ENCODE peak calls at places on chromosomes 16 and 17, in five cellular contexts. K, F, T, M and L are unnamed samples. For H3K4me1, the result is how much of the 10 kb centered on the place peaks cover.

GRCh38 chr17:69812240-69812837 is 262.7 kb upstream of the KCNJ16 start:
- DNase-seq in K (no peak), F (no peak), T (no peak), M (no peak), L (no peak)

GRCh38 chr17:21039839-21040575 is 2.8 kb downstream of the USP22 start:
- DNase-seq in K (no peak), F (peak), T (no peak), M (no peak), L (peak)

GRCh38 chr17:38704645-38705522 is at the start of gene MLLT6:
- DNase-seq in K (peak), F (peak), T (peak), M (peak), L (peak)

GRCh38 chr16:31147574-31147973 is 2.3 kb downstream of the PRSS36 start:
- DNase-seq in K (no peak), F (no peak), T (no peak), M (no peak), L (no peak)

GRCh38 chr17:77279448-77280303 is 138.9 kb downstream of the SEC14L1 start:
- DNase-seq in K (no peak), F (no peak), T (no peak), M (no peak), L (peak)

GRCh38 chr17:45135978-45136791 is 698 bp downstream of the ACBD4 start:
- DNase-seq in K (peak), F (no peak), T (peak), M (peak), L (no peak)

GRCh38 chr17:9473716-9474115 is 101.9 kb downstream of the STX8 start:
- DNase-seq in K (no peak), F (no peak), T (no peak), M (no peak), L (no peak)

GRCh38 chr16:24734382-24734781 is 4.9 kb downstream of the TNRC6A start:
- DNase-seq in K (no peak), F (no peak), T (no peak), M (no peak), L (no peak)

GRCh38 chr17:65055708-65056638 is 567 bp downstream of the GNA13 start:
- DNase-seq in K (peak), F (peak), T (peak), M (peak), L (peak)

GRCh38 chr17:80029235-80029974 is 6.3 kb downstream of the TBC1D16 start:
- DNase-seq in K (no peak), F (no peak), T (peak), M (peak), L (no peak)

GRCh38 chr17:81066072-81066471 is 31.1 kb downstream of the BAIAP2 start:
- DNase-seq in K (no peak), F (no peak), T (no peak), M (no peak), L (no peak)

GRCh38 chr17:77295410-77295809 is 154.6 kb downstream of the SEC14L1 start:
- DNase-seq in K (no peak), F (no peak), T (no peak), M (no peak), L (no peak)

GRCh38 chr16:70770291-70770967 is 30.5 kb downstream of the VAC14 start:
- DNase-seq in K (no peak), F (no peak), T (no peak), M (no peak), L (peak)

GRCh38 chr16:27678955-27679354 is 129.0 kb downstream of the KATNIP start:
- DNase-seq in K (no peak), F (no peak), T (no peak), M (no peak), L (no peak)

GRCh38 chr16:58219432-58219831 is 21.5 kb upstream of the CSNK2A2 start:
- DNase-seq in K (no peak), F (no peak), T (no peak), M (no peak), L (no peak)

GRCh38 chr17:82950525-82951102 is 110.8 kb upstream of the ZNF750 start:
- DNase-seq in K (no peak), F (no peak), T (no peak), M (peak), L (no peak)

GRCh38 chr17:17096438-17097178 is 54.4 kb downstream of the MPRIP start:
- DNase-seq in K (no peak), F (no peak), T (no peak), M (no peak), L (peak)

GRCh38 chr17:67272312-67273050 is 27.5 kb upstream of the HELZ start:
- DNase-seq in K (no peak), F (peak), T (no peak), M (peak), L (no peak)

GRCh38 chr16:72872966-72873365 is 175.0 kb downstream of the ZFHX3 start:
- DNase-seq in K (no peak), F (no peak), T (no peak), M (no peak), L (no peak)

GRCh38 chr16:87131061-87131995 is 185.9 kb downstream of the C16orf95 start:
- DNase-seq in K (no peak), F (no peak), T (no peak), M (no peak), L (no peak)

GRCh38 chr17:83182620-83183063 is 103.2 kb downstream of the METRNL start:
- DNase-seq in K (peak), F (no peak), T (peak), M (peak), L (peak)

GRCh38 chr17:11628831-11629230 is 30.6 kb downstream of the DNAH9 start:
- DNase-seq in K (no peak), F (no peak), T (no peak), M (no peak), L (no peak)

GRCh38 chr17:63519972-63520882 is 2.9 kb upstream of the KCNH6 start:
- DNase-seq in K (no peak), F (peak), T (peak), M (no peak), L (no peak)

GRCh38 chr17:773467-774319 is 8.4 kb downstream of the GLOD4 start:
- DNase-seq in K (no peak), F (no peak), T (no peak), M (no peak), L (no peak)

GRCh38 chr16:77660311-77660710 is 62.0 kb upstream of the NUDT7 start:
- DNase-seq in K (no peak), F (peak), T (no peak), M (no peak), L (no peak)

GRCh38 chr16:67846320-67847063 is at the start of gene NUTF2:
- DNase-seq in K (peak), F (peak), T (peak), M (peak), L (peak)

GRCh38 chr16:1497014-1497598 is 3.9 kb downstream of the TELO2 start:
- DNase-seq in K (no peak), F (no peak), T (no peak), M (peak), L (no peak)

GRCh38 chr16:47016700-47017133 is 43.2 kb upstream of the DNAJA2 start:
- DNase-seq in K (no peak), F (no peak), T (no peak), M (no peak), L (no peak)

GRCh38 chr16:71811261-71811803 is 2.7 kb upstream of the AP1G1 start:
- DNase-seq in K (no peak), F (no peak), T (no peak), M (no peak), L (no peak)

GRCh38 chr17:49760909-49761558 is 2.9 kb downstream of the FAM117A start:
- DNase-seq in K (no peak), F (no peak), T (no peak), M (no peak), L (no peak)

GRCh38 chr17:49764559-49765180 is 739 bp upstream of the FAM117A start:
- DNase-seq in K (no peak), F (no peak), T (no peak), M (no peak), L (no peak)

GRCh38 chr17:49760296-49760695 is 3.6 kb downstream of the FAM117A start:
- DNase-seq in K (no peak), F (no peak), T (no peak), M (no peak), L (no peak)

GRCh38 chr17:49763735-49764558 is at the start of gene FAM117A:
- DNase-seq in K (peak), F (peak), T (peak), M (peak), L (peak)

GRCh38 chr17:49762148-49762941 is 1.6 kb downstream of the FAM117A start:
- DNase-seq in K (no peak), F (no peak), T (no peak), M (no peak), L (no peak)
- H3K4me3 ChIP-seq in K (peak), F (no peak), T (peak), M (peak), L (peak)

GRCh38 chr16:89367538-89368059 is 122.8 kb downstream of the ANKRD11 start:
- DNase-seq in K (no peak), F (no peak), T (no peak), M (peak), L (no peak)

GRCh38 chr16:89370081-89370511 is 120.3 kb downstream of the ANKRD11 start:
- DNase-seq in K (no peak), F (no peak), T (no peak), M (peak), L (no peak)

GRCh38 chr16:89370601-89371000 is 119.8 kb downstream of the ANKRD11 start:
- DNase-seq in K (no peak), F (no peak), T (no peak), M (peak), L (no peak)

GRCh38 chr16:89368604-89369249 is 121.6 kb downstream of the ANKRD11 start:
- DNase-seq in K (no peak), F (no peak), T (no peak), M (peak), L (no peak)

GRCh38 chr16:89369266-89369895 is 121.0 kb downstream of the ANKRD11 start:
- DNase-seq in K (no peak), F (no peak), T (no peak), M (peak), L (no peak)
- H3K4me1 ChIP-seq in K (under half), F (under half), T (under half), M (under half), L (under half)

GRCh38 chr17:73641779-73642580 is 2.3 kb downstream of the SDK2 start:
- DNase-seq in K (no peak), F (no peak), T (no peak), M (no peak), L (no peak)

GRCh38 chr17:73642659-73643011 is 1.6 kb downstream of the SDK2 start:
- DNase-seq in K (no peak), F (no peak), T (no peak), M (no peak), L (no peak)

GRCh38 chr17:73644145-73645049 is at the start of gene SDK2:
- DNase-seq in K (peak), F (peak), T (no peak), M (peak), L (no peak)

GRCh38 chr17:73643846-73644144 is 450 bp downstream of the SDK2 start:
- DNase-seq in K (no peak), F (no peak), T (no peak), M (no peak), L (no peak)

DNA sequence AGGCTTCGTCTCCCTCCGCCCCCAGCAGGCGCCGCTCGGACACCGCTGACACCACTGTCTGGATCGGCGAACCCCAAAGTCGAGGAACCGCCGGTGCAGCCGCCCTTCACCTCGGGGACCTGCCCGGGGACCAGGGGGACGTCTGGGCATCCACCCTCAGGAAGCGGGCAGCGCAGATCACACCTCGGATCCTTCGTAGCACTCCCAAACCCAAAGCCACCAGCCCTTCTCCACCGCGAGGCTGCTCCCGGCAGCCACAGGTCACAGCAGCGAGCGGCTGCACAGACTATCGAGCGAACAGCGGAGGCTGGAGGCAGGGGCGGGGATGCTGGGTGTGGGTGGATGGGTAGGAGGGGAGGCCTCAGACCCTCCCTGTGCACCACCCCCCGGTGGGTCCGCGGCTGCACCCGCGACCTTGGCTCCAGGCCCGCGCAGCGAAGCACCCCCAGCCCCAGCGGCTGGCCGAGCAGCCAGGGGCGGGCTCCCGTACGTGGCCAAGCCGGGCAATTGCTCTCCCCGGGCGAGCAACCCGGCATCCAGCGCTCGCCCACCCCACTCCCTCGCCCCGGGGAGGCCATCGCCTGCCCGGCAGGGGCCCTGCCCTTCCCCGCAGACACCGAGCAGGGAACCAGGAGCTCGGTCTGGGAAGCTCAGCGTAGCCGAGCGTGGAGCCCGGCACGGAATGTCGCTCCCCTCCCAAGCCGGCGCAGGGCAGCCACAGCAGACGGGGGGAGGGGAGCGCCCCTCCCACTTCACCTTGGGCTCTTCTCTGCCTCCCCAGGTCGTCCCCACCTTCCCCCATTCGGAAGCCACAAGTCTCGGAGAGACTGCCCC is 1.0 kb downstream of the SDK2 start:
- DNase-seq in K (peak), F (peak), T (no peak), M (peak), L (peak)
- TF ChIP-seq CTCF in K (peak), F (peak), T (no peak), M (no peak), L (peak)

GRCh38 chr17:28812980-28813377 is 29.6 kb downstream of the FAM222B start:
- DNase-seq in K (no peak), F (no peak), T (no peak), M (no peak), L (no peak)

GRCh38 chr17:28810437-28810836 is 32.2 kb downstream of the FAM222B start:
- DNase-seq in K (no peak), F (no peak), T (no peak), M (no peak), L (no peak)

GRCh38 chr17:28811594-28812135 is 30.9 kb downstream of the FAM222B start:
- DNase-seq in K (no peak), F (peak), T (no peak), M (no peak), L (no peak)

GRCh38 chr17:28812136-28812979 is 30.2 kb downstream of the FAM222B start:
- DNase-seq in K (peak), F (peak), T (peak), M (peak), L (peak)

DNA sequence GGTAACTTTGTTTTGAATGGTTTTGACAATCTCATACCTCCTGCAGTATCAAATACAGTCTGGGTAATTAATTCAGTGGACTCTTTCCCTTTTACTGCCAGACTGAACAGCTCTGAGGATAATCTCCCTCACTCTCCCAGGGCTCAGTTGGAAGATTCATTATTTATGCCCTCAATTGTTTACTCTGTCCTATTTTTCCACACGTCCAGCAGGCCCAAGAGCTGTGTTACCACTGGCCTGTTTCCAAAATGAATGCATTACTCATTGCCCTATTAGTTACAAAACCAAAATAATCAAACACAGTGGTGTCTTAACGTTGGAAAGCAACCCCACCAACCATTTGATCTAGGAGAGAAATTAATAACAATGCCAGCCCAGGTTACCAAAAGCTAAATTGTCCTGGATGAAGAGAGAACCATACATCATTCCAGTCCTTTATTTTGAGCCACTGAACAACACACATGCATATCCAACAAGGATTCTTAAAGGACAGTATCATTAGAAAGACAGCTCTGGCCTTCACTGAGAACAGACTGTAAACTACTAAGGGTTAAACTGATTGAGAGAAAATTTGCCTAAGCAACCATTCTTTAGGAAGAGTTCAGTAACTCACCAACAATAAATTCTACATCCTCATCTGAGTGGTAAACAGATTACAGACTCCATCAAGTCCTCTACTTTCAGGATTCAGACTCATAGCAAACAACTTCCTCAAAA is 34.5 kb downstream of the FAM222B start:
- DNase-seq in K (no peak), F (peak), T (no peak), M (no peak), L (no peak)
- H3K4me3 ChIP-seq in K (no peak), F (peak), T (no peak), M (no peak), L (no peak)

GRCh38 chr16:85446846-85447656 is 166.1 kb upstream of the GSE1 start:
- DNase-seq in K (no peak), F (no peak), T (peak), M (no peak), L (no peak)

GRCh38 chr16:85445779-85446222 is 167.3 kb upstream of the GSE1 start:
- DNase-seq in K (peak), F (no peak), T (peak), M (no peak), L (no peak)

GRCh38 chr16:85443116-85443515 is 170.0 kb upstream of the GSE1 start:
- DNase-seq in K (no peak), F (no peak), T (no peak), M (no peak), L (no peak)

GRCh38 chr16:85443531-85443930 is 169.6 kb upstream of the GSE1 start:
- DNase-seq in K (no peak), F (no peak), T (peak), M (no peak), L (no peak)

GRCh38 chr16:85444879-85445778 is 168.0 kb upstream of the GSE1 start:
- DNase-seq in K (peak), F (no peak), T (peak), M (no peak), L (peak)
- H3K4me1 ChIP-seq in K (under half), F (under half), T (under half), M (under half), L (under half)

DNA sequence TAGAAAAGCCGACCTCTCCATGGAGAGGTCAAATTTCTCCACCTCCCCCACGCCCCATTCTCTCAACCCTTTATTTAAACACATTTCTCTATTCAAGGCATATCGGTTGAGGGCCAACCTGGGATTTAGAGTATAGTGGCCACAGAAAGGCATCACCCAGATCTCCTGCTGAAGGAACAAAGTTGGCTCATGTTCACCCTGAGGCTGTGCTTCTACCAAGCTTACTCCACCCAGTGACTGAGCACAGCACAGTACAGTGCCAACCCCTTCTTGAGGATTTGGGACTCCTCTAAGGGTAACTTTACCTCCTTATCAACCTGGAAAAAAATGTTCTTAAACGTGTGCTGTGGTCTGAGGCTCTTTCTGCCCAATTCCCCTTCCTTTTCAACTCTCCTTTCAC is 94.0 kb downstream of the CMC2 start:
- DNase-seq in K (no peak), F (no peak), T (no peak), M (no peak), L (no peak)
- TF ChIP-seq CTCF in K (no peak), F (no peak), T (no peak), M (no peak), L (no peak)